ENCODE peak calls at places on chromosomes 3 and 15, in eight cellular contexts. D is HFFc6, G is body of pancreas, Z is fibroblast of mammary gland, K is left ventricle myocardium inferior, F is stomach, V is psoas muscle, W is heart left ventricle. S is an unnamed sample.

GRCh38 chr3:13496879-13497278 is 16.8 kb downstream of the HDAC11 start:
- DNase-seq in D (no peak), G (no peak), Z (no peak), K (no peak), F (no peak), V (peak), W (no peak), S (no peak)

GRCh38 chr3:94082412-94082937 is 19.6 kb downstream of the NSUN3 start:
- DNase-seq in D (no peak), G (no peak), Z (no peak), K (no peak), F (no peak), V (no peak), W (no peak), S (no peak)

GRCh38 chr3:188037116-188037718 is 116.7 kb upstream of the LPP start:
- DNase-seq in D (peak), G (peak), Z (peak), K (no peak), F (peak), V (no peak), W (peak), S (peak)

GRCh38 chr15:29920515-29920914 is 98.2 kb upstream of the TJP1 start:
- DNase-seq in D (no peak), G (peak), Z (peak), K (no peak), F (peak), V (no peak), W (no peak), S (no peak)

GRCh38 chr3:148604270-148605085 is 93.2 kb upstream of the AGTR1 start:
- DNase-seq in D (peak), G (no peak), Z (peak), K (peak), F (no peak), V (peak), W (peak), S (no peak)

GRCh38 chr3:172129868-172130751 is 90.7 kb downstream of the FNDC3B start:
- DNase-seq in D (peak), G (peak), Z (peak), K (peak), F (peak), V (peak), W (peak), S (no peak)

GRCh38 chr3:52028572-52028971 is 27.8 kb downstream of the DUSP7 start:
- DNase-seq in D (no peak), G (peak), Z (peak), K (peak), F (no peak), V (peak), W (peak), S (no peak)

GRCh38 chr15:83656192-83656591 is 2.3 kb downstream of the ADAMTSL3 start:
- DNase-seq in D (no peak), G (no peak), Z (no peak), K (no peak), F (no peak), V (no peak), W (no peak), S (no peak)

GRCh38 chr3:12952322-12953200 is 111.2 kb upstream of the RPL32 start:
- DNase-seq in D (no peak), G (no peak), Z (no peak), K (no peak), F (no peak), V (no peak), W (no peak), S (no peak)

GRCh38 chr15:90192961-90193786 is 8.0 kb upstream of the SEMA4B start:
- DNase-seq in D (no peak), G (peak), Z (no peak), K (no peak), F (no peak), V (no peak), W (no peak), S (no peak)

GRCh38 chr15:96345560-96346389 is 15.3 kb downstream of the NR2F2 start:
- DNase-seq in D (no peak), G (peak), Z (peak), K (peak), F (peak), V (peak), W (no peak), S (peak)

GRCh38 chr3:72258366-72258765 is 473.4 kb upstream of the PROK2 start:
- DNase-seq in D (no peak), G (no peak), Z (no peak), K (no peak), F (no peak), V (no peak), W (no peak), S (no peak)

GRCh38 chr15:74790080-74790916 is 8.4 kb downstream of the CSK start:
- DNase-seq in D (peak), G (peak), Z (peak), K (peak), F (peak), V (peak), W (peak), S (no peak)

GRCh38 chr15:92611995-92612745 is 43.4 kb downstream of the FAM174B start:
- DNase-seq in D (no peak), G (peak), Z (no peak), K (no peak), F (no peak), V (no peak), W (no peak), S (no peak)

GRCh38 chr3:15097889-15098288 is 1.1 kb downstream of the RBSN start:
- DNase-seq in D (peak), G (no peak), Z (no peak), K (no peak), F (no peak), V (no peak), W (no peak), S (no peak)

GRCh38 chr15:67199881-67200763 is 54.3 kb downstream of the AAGAB start:
- DNase-seq in D (no peak), G (no peak), Z (peak), K (no peak), F (no peak), V (no peak), W (no peak), S (no peak)

GRCh38 chr15:87631093-87631492 is 625.4 kb downstream of the NTRK3 start:
- DNase-seq in D (no peak), G (no peak), Z (no peak), K (no peak), F (no peak), V (no peak), W (no peak), S (no peak)

GRCh38 chr3:120420855-120421570 is 29.8 kb downstream of the FSTL1 start:
- DNase-seq in D (peak), G (no peak), Z (peak), K (no peak), F (no peak), V (no peak), W (peak), S (no peak)

GRCh38 chr3:142077859-142078500 is 71.4 kb downstream of the TFDP2 start:
- DNase-seq in D (no peak), G (no peak), Z (no peak), K (no peak), F (no peak), V (no peak), W (no peak), S (no peak)

GRCh38 chr3:186316666-186317260 is 45.3 kb downstream of the DGKG start:
- DNase-seq in D (no peak), G (no peak), Z (no peak), K (no peak), F (no peak), V (no peak), W (no peak), S (no peak)

GRCh38 chr3:146160964-146161724 is at the start of gene PLOD2:
- DNase-seq in D (peak), G (peak), Z (peak), K (peak), F (peak), V (peak), W (peak), S (peak)

GRCh38 chr3:55486857-55487375 is at the start of gene WNT5A:
- DNase-seq in D (no peak), G (peak), Z (peak), K (peak), F (no peak), V (peak), W (no peak), S (peak)

GRCh38 chr3:152835311-152836102 is 576 bp downstream of the P2RY1 start:
- DNase-seq in D (no peak), G (peak), Z (peak), K (peak), F (peak), V (peak), W (peak), S (peak)

GRCh38 chr3:107450254-107450653 is 72.5 kb upstream of the BBX start:
- DNase-seq in D (peak), G (no peak), Z (peak), K (no peak), F (no peak), V (no peak), W (no peak), S (no peak)

GRCh38 chr3:75655501-75655904 is 8.6 kb upstream of the FRG2C start:
- DNase-seq in D (no peak), G (no peak), Z (no peak), K (no peak), F (no peak), V (no peak), W (no peak), S (peak)

GRCh38 chr3:155870945-155871745 is 695 bp downstream of the GMPS start:
- DNase-seq in D (peak), G (peak), Z (peak), K (peak), F (peak), V (peak), W (peak), S (peak)
- TF ChIP-seq CTCF in D (no peak), G (no peak), Z (no peak), K (no peak), F (no peak), V (no peak), W (no peak), S (no peak)

GRCh38 chr15:41926184-41927056 is 32.6 kb upstream of the SPTBN5 start:
- DNase-seq in D (no peak), G (no peak), Z (no peak), K (no peak), F (peak), V (no peak), W (no peak), S (no peak)
- TF ChIP-seq CTCF in D (no peak), G (no peak), Z (no peak), K (no peak), F (no peak), V (no peak), W (no peak), S (no peak)

DNA sequence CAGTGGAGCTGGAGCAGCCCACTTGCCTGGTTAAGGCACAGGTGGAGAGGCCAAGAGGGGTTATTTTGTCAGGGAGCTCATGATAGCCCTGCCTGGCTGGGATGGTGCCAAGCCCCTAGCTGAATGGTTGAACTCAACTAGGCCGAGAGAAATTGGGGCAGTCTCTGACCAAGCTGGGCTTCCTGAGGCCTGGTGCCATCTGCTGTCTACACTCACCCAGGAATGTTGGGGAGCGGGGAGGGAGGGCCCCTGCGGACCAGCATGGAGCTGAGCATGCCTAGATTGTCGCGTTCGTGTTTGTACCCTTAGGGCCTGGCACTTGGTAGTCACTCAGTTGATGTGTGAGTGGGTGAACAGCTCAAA is 1.2 kb downstream of the BRPF1 start:
- DNase-seq in D (peak), G (no peak), Z (peak), K (no peak), F (no peak), V (no peak), W (no peak), S (no peak)
- TF ChIP-seq CTCF in D (peak), G (no peak), Z (no peak), K (no peak), F (no peak), V (no peak), W (no peak), S (no peak)

DNA sequence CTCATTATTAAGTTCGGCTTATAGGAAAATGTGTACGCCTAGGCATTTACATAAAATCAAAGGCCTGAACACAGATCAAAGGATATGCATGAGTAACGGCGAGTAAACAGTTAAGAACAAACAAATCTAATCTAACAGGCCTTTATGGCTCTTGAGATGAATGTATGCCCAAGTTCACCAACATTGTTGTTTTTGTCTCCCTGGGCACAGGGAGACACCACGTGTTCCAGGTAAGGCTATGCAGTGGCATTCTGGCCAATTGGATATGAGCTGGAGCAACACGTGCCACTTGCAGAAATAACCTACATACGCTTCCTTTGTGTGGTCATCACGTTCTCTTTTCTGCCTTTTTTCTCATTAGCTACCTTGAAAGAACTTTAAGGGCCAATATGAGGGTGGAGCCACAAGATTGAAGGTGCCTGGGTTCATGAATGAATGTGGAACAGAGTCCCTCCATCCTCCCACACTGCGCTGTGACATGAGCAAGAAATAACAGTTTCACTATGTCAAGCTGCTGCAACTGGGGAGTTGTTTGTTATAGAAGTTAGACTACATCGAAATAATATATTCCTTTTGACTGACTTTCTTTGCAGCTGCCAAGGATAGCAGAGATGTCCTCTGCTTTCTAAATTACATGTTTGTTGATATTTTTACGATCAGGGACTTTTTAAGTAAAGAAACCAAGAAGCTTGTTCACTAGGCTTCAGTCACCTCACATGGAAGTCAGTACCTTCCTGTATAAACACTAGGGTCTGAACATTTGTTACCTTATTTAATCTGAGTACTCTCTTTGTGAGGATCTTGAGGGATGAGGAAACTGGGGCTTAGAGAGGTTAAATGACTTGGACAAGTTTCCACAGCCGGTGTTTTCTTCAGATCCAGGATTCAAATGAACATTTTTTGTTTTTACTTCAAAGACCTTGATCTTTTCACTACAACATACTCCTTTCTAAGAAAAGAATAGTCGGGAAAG is 427.5 kb upstream of the TBL1XR1 start:
- DNase-seq in D (no peak), G (no peak), Z (no peak), K (no peak), F (no peak), V (no peak), W (no peak), S (no peak)
- TF ChIP-seq CTCF in D (no peak), G (no peak), Z (no peak), K (no peak), F (no peak), V (no peak), W (no peak), S (no peak)

S was measured in nephron progenitor cell.